ENCODE peak calls at places on chromosome 14, in ten cellular contexts. Q is CD8-positive, alpha-beta T cell; X is pancreas; G is Caco-2; D is endodermal cell; Y is hepatocyte; Z is body of pancreas; E is ascending aorta; M is lower lobe of right lung; W is mucosa of descending colon. R is an unnamed sample.

GRCh38 chr14:68790656-68791077 is 2.2 kb downstream of the ZFP36L1 start:
- DNase-seq in Q (peak; percentile 58), X (no peak), G (no peak), D (peak; percentile 52), Y (no peak), Z (no peak), E (no peak), M (no peak), W (peak; percentile 47), R (no peak)

GRCh38 chr14:81450100-81450531 is 50.0 kb upstream of the STON2 start:
- DNase-seq in Q (no peak), X (no peak), G (no peak), D (peak; percentile 73), Y (no peak), Z (no peak), E (no peak), M (no peak), W (no peak), R (peak; percentile 73)

GRCh38 chr14:77128414-77128891 is 13.1 kb downstream of the ZDHHC22 start:
- DNase-seq in Q (no peak), X (peak; percentile 32), G (no peak), D (peak; percentile 30), Y (no peak), Z (peak; percentile 61), E (no peak), M (no peak), W (no peak), R (no peak)

GRCh38 chr14:28321475-28322244 is 444.9 kb upstream of the FOXG1 start:
- DNase-seq in Q (no peak), X (no peak), G (peak; percentile 10), D (no peak), Y (no peak), Z (no peak), E (no peak), M (no peak), W (no peak), R (no peak)

GRCh38 chr14:91225025-91225424 is 19.5 kb downstream of the GPR68 start:
- DNase-seq in Q (no peak), X (no peak), G (no peak), D (no peak), Y (no peak), Z (no peak), E (no peak), M (no peak), W (no peak), R (no peak)

GRCh38 chr14:99737451-99737951 is 53.4 kb downstream of the CYP46A1 start:
- DNase-seq in Q (no peak), X (peak; percentile 59), G (no peak), D (no peak), Y (no peak), Z (peak; percentile 71), E (no peak), M (peak; percentile 81), W (peak; percentile 35), R (peak; percentile 92)

GRCh38 chr14:99615497-99616245 is 11.7 kb upstream of the CCDC85C start:
- DNase-seq in Q (no peak), X (no peak), G (no peak), D (no peak), Y (no peak), Z (no peak), E (no peak), M (no peak), W (no peak), R (peak; percentile 63)

GRCh38 chr14:58082491-58083098 is 69.4 kb downstream of the ARMH4 start:
- DNase-seq in Q (no peak), X (no peak), G (no peak), D (no peak), Y (peak; percentile 52), Z (no peak), E (no peak), M (no peak), W (no peak), R (no peak)

GRCh38 chr14:60637490-60638452 is 11.5 kb downstream of the SIX1 start:
- DNase-seq in Q (no peak), X (no peak), G (no peak), D (peak; percentile 80), Y (peak; percentile 29), Z (no peak), E (no peak), M (no peak), W (no peak), R (peak; percentile 57)

GRCh38 chr14:71395151-71395604 is 487.9 kb downstream of the PCNX1 start:
- DNase-seq in Q (no peak), X (no peak), G (no peak), D (no peak), Y (no peak), Z (no peak), E (no peak), M (no peak), W (no peak), R (no peak)

GRCh38 chr14:91108941-91109611 is 4.8 kb upstream of the DGLUCY start:
- DNase-seq in Q (peak; percentile 31), X (peak; percentile 27), G (no peak), D (no peak), Y (no peak), Z (peak; percentile 68), E (no peak), M (peak; percentile 53), W (peak; percentile 65), R (peak; percentile 25)

GRCh38 chr14:54310151-54310851 is 86.5 kb upstream of the CDKN3 start:
- DNase-seq in Q (no peak), X (no peak), G (no peak), D (peak; percentile 62), Y (no peak), Z (no peak), E (no peak), M (no peak), W (no peak), R (no peak)

GRCh38 chr14:99531221-99532096 is 50.2 kb downstream of the CCNK start:
- DNase-seq in Q (no peak), X (no peak), G (no peak), D (no peak), Y (no peak), Z (no peak), E (no peak), M (no peak), W (no peak), R (no peak)

GRCh38 chr14:74575507-74575906 is 36.5 kb downstream of the LTBP2 start:
- DNase-seq in Q (no peak), X (no peak), G (no peak), D (no peak), Y (no peak), Z (no peak), E (no peak), M (peak; percentile 20), W (no peak), R (no peak)

GRCh38 chr14:97270308-97270707 is 473.1 kb downstream of the VRK1 start:
- DNase-seq in Q (no peak), X (no peak), G (peak; percentile 15), D (no peak), Y (peak; percentile 58), Z (no peak), E (no peak), M (no peak), W (no peak), R (no peak)

DNA sequence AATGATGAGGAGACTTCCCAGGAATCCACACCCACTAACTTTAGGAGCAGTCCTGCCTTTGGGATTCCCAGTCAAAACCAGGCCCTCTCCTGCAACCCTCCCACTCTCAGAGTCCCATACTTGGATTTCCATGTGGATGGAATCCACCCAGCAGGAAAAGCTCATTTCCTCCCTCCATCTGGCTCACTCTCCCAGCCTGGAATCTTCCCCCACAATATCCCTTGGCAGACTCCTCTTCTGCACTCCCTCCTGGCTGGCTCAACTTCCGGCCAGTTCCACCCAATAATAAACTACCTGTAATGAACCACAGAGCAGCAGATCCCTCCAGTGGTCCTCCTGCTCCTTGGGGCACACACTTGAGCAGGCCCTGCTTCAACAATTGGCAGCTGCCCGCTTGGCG is 102.8 kb upstream of the EGLN3 start:
- DNase-seq in Q (no peak), X (no peak), G (no peak), D (no peak), Y (no peak), Z (no peak), E (no peak), M (no peak), W (peak; percentile 40), R (peak; percentile 68)
- H3K4me1 ChIP-seq in Q (peaks cover 15% of the 10 kb centered on the region), X (no peaks in the 10 kb centered on the region), G (peaks cover 35% of the 10 kb centered on the region), D (no peaks in the 10 kb centered on the region), Y (peaks cover 3% of the 10 kb centered on the region), Z (no peaks in the 10 kb centered on the region), E (no peaks in the 10 kb centered on the region), M (peaks cover 13% of the 10 kb centered on the region), W (peaks cover 9% of the 10 kb centered on the region), R (no peaks in the 10 kb centered on the region)

DNA sequence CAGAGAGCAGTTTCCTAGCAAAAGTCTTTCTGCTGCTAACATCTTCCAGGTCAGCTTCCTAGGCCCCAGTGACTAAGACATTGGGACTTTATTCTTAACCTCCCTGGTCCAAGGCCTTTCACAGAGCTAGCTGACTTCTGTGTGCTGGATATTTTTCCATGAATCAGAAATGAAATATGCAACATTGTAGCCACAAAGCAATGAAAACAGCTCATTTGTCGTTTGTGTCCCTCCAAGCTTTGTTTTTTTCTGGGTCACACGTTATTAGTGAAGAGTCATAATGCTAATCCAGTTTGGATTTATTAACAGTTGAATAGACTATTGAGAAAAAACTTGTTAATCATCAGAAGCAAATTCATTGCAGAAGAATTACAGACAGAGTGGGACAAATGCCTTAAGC is 82.4 kb downstream of the ARF6 start:
- DNase-seq in Q (no peak), X (no peak), G (no peak), D (no peak), Y (peak; percentile 67), Z (no peak), E (no peak), M (no peak), W (no peak), R (no peak)
- H3K4me1 ChIP-seq in Q (peaks cover 74% of the 10 kb centered on the region), X (peaks cover 19% of the 10 kb centered on the region), G (peaks cover 50% of the 10 kb centered on the region), D (no peaks in the 10 kb centered on the region), Y (peaks cover 51% of the 10 kb centered on the region), Z (peaks cover 37% of the 10 kb centered on the region), E (peaks cover 14% of the 10 kb centered on the region), M (peaks cover 61% of the 10 kb centered on the region), W (peaks cover 59% of the 10 kb centered on the region), R (peaks cover 4% of the 10 kb centered on the region)

DNA sequence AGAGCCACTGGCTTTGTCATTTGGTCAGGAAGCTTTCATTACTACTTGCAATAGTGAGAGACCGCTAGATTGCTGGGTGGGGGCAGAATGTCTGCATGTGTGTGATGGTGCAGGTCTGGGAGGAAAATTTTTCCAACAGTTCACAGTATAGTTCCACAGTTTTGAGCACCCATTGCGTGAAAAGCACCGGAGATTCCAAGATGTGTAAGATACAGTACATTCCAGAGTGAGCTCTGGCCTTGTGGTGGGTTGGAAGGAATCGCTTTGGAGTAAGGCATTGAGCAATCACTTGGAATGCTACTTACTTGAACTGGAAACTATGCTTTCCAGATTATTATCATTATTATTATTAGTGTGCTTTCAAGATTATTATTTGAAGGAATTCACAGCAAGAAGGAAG is 47.6 kb upstream of the FRMD6 start:
- DNase-seq in Q (no peak), X (no peak), G (peak; percentile 13), D (no peak), Y (peak; percentile 39), Z (no peak), E (no peak), M (no peak), W (no peak), R (no peak)
- H3K4me1 ChIP-seq in Q (no peaks in the 10 kb centered on the region), X (no peaks in the 10 kb centered on the region), G (peaks cover 9% of the 10 kb centered on the region), D (no peaks in the 10 kb centered on the region), Y (peaks cover 26% of the 10 kb centered on the region), Z (no peaks in the 10 kb centered on the region), E (peaks cover 3% of the 10 kb centered on the region), M (no peaks in the 10 kb centered on the region), W (no peaks in the 10 kb centered on the region), R (peaks cover 1% of the 10 kb centered on the region)

DNA sequence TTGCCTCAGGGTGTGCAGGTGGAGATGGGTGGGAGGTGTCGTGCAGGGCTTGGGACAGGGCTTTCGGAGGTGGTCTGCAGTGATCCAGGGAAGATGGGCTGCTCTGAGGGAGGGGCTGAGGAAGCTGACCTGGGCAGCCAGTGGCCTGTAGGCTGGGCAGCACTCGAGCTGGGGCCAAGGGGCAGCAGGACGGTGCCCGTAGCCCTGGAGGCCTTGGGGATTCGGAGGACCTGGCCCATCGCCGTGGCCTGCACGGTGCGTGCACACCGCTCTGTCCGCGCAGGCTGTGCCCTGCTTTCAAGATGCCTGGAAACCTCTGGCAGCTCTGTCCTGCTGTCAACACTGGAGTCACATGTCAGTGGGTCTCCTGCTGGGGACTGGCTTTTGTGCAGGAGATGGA is 9.1 kb downstream of the PACS2 start:
- DNase-seq in Q (no peak), X (no peak), G (no peak), D (no peak), Y (no peak), Z (no peak), E (no peak), M (no peak), W (no peak), R (no peak)
- H3K4me1 ChIP-seq in Q (no peaks in the 10 kb centered on the region), X (peaks cover 3% of the 10 kb centered on the region), G (no peaks in the 10 kb centered on the region), D (peaks cover 16% of the 10 kb centered on the region), Y (no peaks in the 10 kb centered on the region), Z (peaks cover 43% of the 10 kb centered on the region), E (no peaks in the 10 kb centered on the region), M (peaks cover 14% of the 10 kb centered on the region), W (no peaks in the 10 kb centered on the region), R (peaks cover 18% of the 10 kb centered on the region)